ENCODE peak calls at places on chromosomes 6 and 20, in six cellular contexts. One of them, this sample, is unnamed.

GRCh38 chr6:149474108-149474935 is 10.5 kb downstream of the ZC3H12D start:
- DNase-seq in uterus: no peak
- DNase-seq in RWPE1: no peak
- DNase-seq in breast epithelium: no peak
- DNase-seq in nephron progenitor cell: no peak
- DNase-seq in activated B cell treated with CpG ODN at 0.5 μM for 24 hours: no peak
- DNase-seq in this sample: no peak

GRCh38 chr20:45649312-45649863 is 18.3 kb upstream of the WFDC9 start:
- DNase-seq in uterus: no peak
- DNase-seq in RWPE1: no peak
- DNase-seq in breast epithelium: no peak
- DNase-seq in nephron progenitor cell: no peak
- DNase-seq in activated B cell treated with CpG ODN at 0.5 μM for 24 hours: no peak
- DNase-seq in this sample: no peak

GRCh38 chr6:45445749-45446454 is 68.2 kb upstream of the SUPT3H start:
- DNase-seq in uterus: peak
- DNase-seq in RWPE1: peak
- DNase-seq in breast epithelium: peak
- DNase-seq in nephron progenitor cell: no peak
- DNase-seq in activated B cell treated with CpG ODN at 0.5 μM for 24 hours: no peak
- DNase-seq in this sample: peak

GRCh38 chr6:148693882-148694484 is 52.8 kb upstream of the UST start:
- DNase-seq in uterus: no peak
- DNase-seq in RWPE1: no peak
- DNase-seq in breast epithelium: no peak
- DNase-seq in nephron progenitor cell: no peak
- DNase-seq in activated B cell treated with CpG ODN at 0.5 μM for 24 hours: peak
- DNase-seq in this sample: no peak

GRCh38 chr6:147935656-147936055 is 407.0 kb upstream of the SASH1 start:
- DNase-seq in uterus: no peak
- DNase-seq in RWPE1: no peak
- DNase-seq in breast epithelium: no peak
- DNase-seq in nephron progenitor cell: no peak
- DNase-seq in activated B cell treated with CpG ODN at 0.5 μM for 24 hours: no peak
- DNase-seq in this sample: no peak

GRCh38 chr6:3607171-3607570 is 144.3 kb downstream of the PXDC1 start:
- DNase-seq in uterus: no peak
- DNase-seq in RWPE1: no peak
- DNase-seq in breast epithelium: no peak
- DNase-seq in nephron progenitor cell: no peak
- DNase-seq in activated B cell treated with CpG ODN at 0.5 μM for 24 hours: no peak
- DNase-seq in this sample: peak

GRCh38 chr6:134240664-134241431 is 77.1 kb downstream of the SGK1 start:
- DNase-seq in uterus: no peak
- DNase-seq in RWPE1: peak
- DNase-seq in breast epithelium: peak
- DNase-seq in nephron progenitor cell: no peak
- DNase-seq in activated B cell treated with CpG ODN at 0.5 μM for 24 hours: peak
- DNase-seq in this sample: no peak

GRCh38 chr6:51265426-51265825 is 446.8 kb downstream of the TFAP2B start:
- DNase-seq in uterus: no peak
- DNase-seq in RWPE1: no peak
- DNase-seq in breast epithelium: no peak
- DNase-seq in nephron progenitor cell: no peak
- DNase-seq in activated B cell treated with CpG ODN at 0.5 μM for 24 hours: no peak
- DNase-seq in this sample: no peak

GRCh38 chr6:118712955-118713354 is 61.6 kb upstream of the CEP85L start:
- DNase-seq in uterus: no peak
- DNase-seq in RWPE1: no peak
- DNase-seq in breast epithelium: no peak
- DNase-seq in nephron progenitor cell: no peak
- DNase-seq in activated B cell treated with CpG ODN at 0.5 μM for 24 hours: no peak
- DNase-seq in this sample: no peak

GRCh38 chr6:83216806-83217205 is 23.6 kb downstream of the RWDD2A start:
- DNase-seq in uterus: no peak
- DNase-seq in RWPE1: no peak
- DNase-seq in breast epithelium: no peak
- DNase-seq in nephron progenitor cell: no peak
- DNase-seq in activated B cell treated with CpG ODN at 0.5 μM for 24 hours: no peak
- DNase-seq in this sample: no peak

GRCh38 chr20:62701161-62702007 is 7.3 kb upstream of the NTSR1 start:
- DNase-seq in uterus: no peak
- DNase-seq in RWPE1: no peak
- DNase-seq in breast epithelium: no peak
- DNase-seq in nephron progenitor cell: no peak
- DNase-seq in activated B cell treated with CpG ODN at 0.5 μM for 24 hours: no peak
- DNase-seq in this sample: no peak

GRCh38 chr6:136486357-136486756 is 63.9 kb downstream of the MAP7 start:
- DNase-seq in uterus: no peak
- DNase-seq in RWPE1: no peak
- DNase-seq in breast epithelium: no peak
- DNase-seq in nephron progenitor cell: no peak
- DNase-seq in activated B cell treated with CpG ODN at 0.5 μM for 24 hours: no peak
- DNase-seq in this sample: no peak

GRCh38 chr6:137892271-137892708 is 25.2 kb downstream of the TNFAIP3 start:
- DNase-seq in uterus: no peak
- DNase-seq in RWPE1: peak
- DNase-seq in breast epithelium: no peak
- DNase-seq in nephron progenitor cell: no peak
- DNase-seq in activated B cell treated with CpG ODN at 0.5 μM for 24 hours: no peak
- DNase-seq in this sample: no peak

GRCh38 chr20:1266167-1266973 is at the start of gene SNPH:
- DNase-seq in uterus: peak
- DNase-seq in RWPE1: peak
- DNase-seq in breast epithelium: peak
- DNase-seq in nephron progenitor cell: peak
- DNase-seq in activated B cell treated with CpG ODN at 0.5 μM for 24 hours: peak
- DNase-seq in this sample: peak

GRCh38 chr6:105872244-105872643 is 213.9 kb upstream of the PRDM1 start:
- DNase-seq in uterus: no peak
- DNase-seq in RWPE1: no peak
- DNase-seq in breast epithelium: no peak
- DNase-seq in nephron progenitor cell: no peak
- DNase-seq in activated B cell treated with CpG ODN at 0.5 μM for 24 hours: no peak
- DNase-seq in this sample: no peak

GRCh38 chr6:160962835-160963623 is 28.5 kb upstream of the MAP3K4 start:
- DNase-seq in uterus: no peak
- DNase-seq in RWPE1: no peak
- DNase-seq in breast epithelium: no peak
- DNase-seq in nephron progenitor cell: no peak
- DNase-seq in activated B cell treated with CpG ODN at 0.5 μM for 24 hours: no peak
- DNase-seq in this sample: no peak

GRCh38 chr6:56440551-56440981 is 193.2 kb upstream of the COL21A1 start:
- DNase-seq in uterus: no peak
- DNase-seq in RWPE1: peak
- DNase-seq in breast epithelium: no peak
- DNase-seq in nephron progenitor cell: no peak
- DNase-seq in activated B cell treated with CpG ODN at 0.5 μM for 24 hours: no peak
- DNase-seq in this sample: no peak

GRCh38 chr6:53326372-53327016 is 22.3 kb downstream of the ELOVL5 start:
- DNase-seq in uterus: peak
- DNase-seq in RWPE1: peak
- DNase-seq in breast epithelium: peak
- DNase-seq in nephron progenitor cell: no peak
- DNase-seq in activated B cell treated with CpG ODN at 0.5 μM for 24 hours: no peak
- DNase-seq in this sample: no peak

GRCh38 chr6:7148100-7148822 is 40.5 kb downstream of the RREB1 start:
- DNase-seq in uterus: no peak
- DNase-seq in RWPE1: peak
- DNase-seq in breast epithelium: peak
- DNase-seq in nephron progenitor cell: no peak
- DNase-seq in activated B cell treated with CpG ODN at 0.5 μM for 24 hours: no peak
- DNase-seq in this sample: no peak

GRCh38 chr20:24657211-24657610 is 187.8 kb downstream of the SYNDIG1 start:
- DNase-seq in uterus: no peak
- DNase-seq in RWPE1: no peak
- DNase-seq in breast epithelium: no peak
- DNase-seq in nephron progenitor cell: peak
- DNase-seq in activated B cell treated with CpG ODN at 0.5 μM for 24 hours: no peak
- DNase-seq in this sample: no peak

GRCh38 chr6:154606457-154606856 is 96.0 kb upstream of the CNKSR3 start:
- DNase-seq in uterus: no peak
- DNase-seq in RWPE1: no peak
- DNase-seq in breast epithelium: no peak
- DNase-seq in nephron progenitor cell: no peak
- DNase-seq in activated B cell treated with CpG ODN at 0.5 μM for 24 hours: peak
- DNase-seq in this sample: no peak

GRCh38 chr6:170224694-170225660 is 65.9 kb downstream of the DLL1 start:
- DNase-seq in uterus: peak
- DNase-seq in RWPE1: peak
- DNase-seq in breast epithelium: peak
- DNase-seq in nephron progenitor cell: no peak
- DNase-seq in activated B cell treated with CpG ODN at 0.5 μM for 24 hours: no peak
- DNase-seq in this sample: no peak

GRCh38 chr6:44034931-44035345 is 92.3 kb downstream of the MRPL14 start:
- DNase-seq in uterus: no peak
- DNase-seq in RWPE1: no peak
- DNase-seq in breast epithelium: no peak
- DNase-seq in nephron progenitor cell: no peak
- DNase-seq in activated B cell treated with CpG ODN at 0.5 μM for 24 hours: no peak
- DNase-seq in this sample: no peak

GRCh38 chr6:53906103-53906502 is 111.3 kb downstream of the LRRC1 start:
- DNase-seq in uterus: no peak
- DNase-seq in RWPE1: no peak
- DNase-seq in breast epithelium: no peak
- DNase-seq in nephron progenitor cell: no peak
- DNase-seq in activated B cell treated with CpG ODN at 0.5 μM for 24 hours: no peak
- DNase-seq in this sample: no peak

GRCh38 chr20:7770578-7770977 is 169.7 kb downstream of the HAO1 start:
- DNase-seq in uterus: no peak
- DNase-seq in RWPE1: no peak
- DNase-seq in breast epithelium: no peak
- DNase-seq in nephron progenitor cell: no peak
- DNase-seq in activated B cell treated with CpG ODN at 0.5 μM for 24 hours: no peak
- DNase-seq in this sample: no peak

GRCh38 chr6:3749390-3749978 is 2.0 kb downstream of the PXDC1 start:
- DNase-seq in uterus: no peak
- DNase-seq in RWPE1: peak
- DNase-seq in breast epithelium: peak
- DNase-seq in nephron progenitor cell: no peak
- DNase-seq in activated B cell treated with CpG ODN at 0.5 μM for 24 hours: no peak
- DNase-seq in this sample: no peak

GRCh38 chr6:68777956-68778355 is 142.9 kb downstream of the ADGRB3 start:
- DNase-seq in uterus: no peak
- DNase-seq in RWPE1: peak
- DNase-seq in breast epithelium: no peak
- DNase-seq in nephron progenitor cell: no peak
- DNase-seq in activated B cell treated with CpG ODN at 0.5 μM for 24 hours: no peak
- DNase-seq in this sample: no peak

GRCh38 chr6:144216668-144217218 is 66.4 kb downstream of the STX11 start:
- DNase-seq in uterus: no peak
- DNase-seq in RWPE1: no peak
- DNase-seq in breast epithelium: no peak
- DNase-seq in nephron progenitor cell: no peak
- DNase-seq in activated B cell treated with CpG ODN at 0.5 μM for 24 hours: no peak
- DNase-seq in this sample: no peak

GRCh38 chr6:81145506-81145905 is 607.0 kb downstream of the TENT5A start:
- DNase-seq in uterus: no peak
- DNase-seq in RWPE1: no peak
- DNase-seq in breast epithelium: no peak
- DNase-seq in nephron progenitor cell: no peak
- DNase-seq in activated B cell treated with CpG ODN at 0.5 μM for 24 hours: no peak
- DNase-seq in this sample: no peak

GRCh38 chr20:35823937-35824336 is 52.1 kb downstream of the PHF20 start:
- DNase-seq in uterus: no peak
- DNase-seq in RWPE1: no peak
- DNase-seq in breast epithelium: no peak
- DNase-seq in nephron progenitor cell: no peak
- DNase-seq in activated B cell treated with CpG ODN at 0.5 μM for 24 hours: no peak
- DNase-seq in this sample: no peak

GRCh38 chr6:75436869-75437268 is 56.7 kb downstream of the FILIP1 start:
- DNase-seq in uterus: peak
- DNase-seq in RWPE1: no peak
- DNase-seq in breast epithelium: no peak
- DNase-seq in nephron progenitor cell: no peak
- DNase-seq in activated B cell treated with CpG ODN at 0.5 μM for 24 hours: no peak
- DNase-seq in this sample: no peak

GRCh38 chr6:127547909-127548649 is 28.9 kb upstream of the C6orf58 start:
- DNase-seq in uterus: no peak
- DNase-seq in RWPE1: no peak
- DNase-seq in breast epithelium: no peak
- DNase-seq in nephron progenitor cell: no peak
- DNase-seq in activated B cell treated with CpG ODN at 0.5 μM for 24 hours: no peak
- DNase-seq in this sample: no peak
- TF ChIP-seq CTCF in uterus: no peak
- TF ChIP-seq CTCF in RWPE1: peak
- TF ChIP-seq CTCF in breast epithelium: no peak
- TF ChIP-seq CTCF in nephron progenitor cell: no peak
- TF ChIP-seq CTCF in activated B cell treated with CpG ODN at 0.5 μM for 24 hours: no peak
- TF ChIP-seq CTCF in this sample: peak

GRCh38 chr20:52081066-52081465 is 110.5 kb downstream of the ZFP64 start:
- DNase-seq in uterus: no peak
- DNase-seq in RWPE1: no peak
- DNase-seq in breast epithelium: no peak
- DNase-seq in nephron progenitor cell: no peak
- DNase-seq in activated B cell treated with CpG ODN at 0.5 μM for 24 hours: no peak
- DNase-seq in this sample: no peak

GRCh38 chr20:52082612-52083011 is 109.0 kb downstream of the ZFP64 start:
- DNase-seq in uterus: no peak
- DNase-seq in RWPE1: no peak
- DNase-seq in breast epithelium: no peak
- DNase-seq in nephron progenitor cell: no peak
- DNase-seq in activated B cell treated with CpG ODN at 0.5 μM for 24 hours: no peak
- DNase-seq in this sample: no peak

GRCh38 chr20:52081791-52082190 is 109.8 kb downstream of the ZFP64 start:
- DNase-seq in uterus: no peak
- DNase-seq in RWPE1: no peak
- DNase-seq in breast epithelium: no peak
- DNase-seq in nephron progenitor cell: no peak
- DNase-seq in activated B cell treated with CpG ODN at 0.5 μM for 24 hours: no peak
- DNase-seq in this sample: no peak

GRCh38 chr20:52084727-52085126 is 106.9 kb downstream of the ZFP64 start:
- DNase-seq in uterus: no peak
- DNase-seq in RWPE1: no peak
- DNase-seq in breast epithelium: no peak
- DNase-seq in nephron progenitor cell: no peak
- DNase-seq in activated B cell treated with CpG ODN at 0.5 μM for 24 hours: no peak
- DNase-seq in this sample: no peak

GRCh38 chr20:52083627-52084232 is 107.8 kb downstream of the ZFP64 start:
- DNase-seq in uterus: peak
- DNase-seq in RWPE1: peak
- DNase-seq in breast epithelium: peak
- DNase-seq in nephron progenitor cell: peak
- DNase-seq in activated B cell treated with CpG ODN at 0.5 μM for 24 hours: no peak
- DNase-seq in this sample: no peak
- TF ChIP-seq CTCF in uterus: peak
- TF ChIP-seq CTCF in RWPE1: peak
- TF ChIP-seq CTCF in breast epithelium: peak
- TF ChIP-seq CTCF in nephron progenitor cell: peak
- TF ChIP-seq CTCF in activated B cell treated with CpG ODN at 0.5 μM for 24 hours: no peak
- TF ChIP-seq CTCF in this sample: peak

GRCh38 chr6:98942263-98942803 is 5.4 kb downstream of the FBXL4 start:
- DNase-seq in uterus: no peak
- DNase-seq in RWPE1: no peak
- DNase-seq in breast epithelium: no peak
- DNase-seq in nephron progenitor cell: no peak
- DNase-seq in activated B cell treated with CpG ODN at 0.5 μM for 24 hours: no peak
- DNase-seq in this sample: no peak
- TF ChIP-seq CTCF in uterus: no peak
- TF ChIP-seq CTCF in RWPE1: no peak
- TF ChIP-seq CTCF in breast epithelium: no peak
- TF ChIP-seq CTCF in nephron progenitor cell: no peak
- TF ChIP-seq CTCF in activated B cell treated with CpG ODN at 0.5 μM for 24 hours: no peak
- TF ChIP-seq CTCF in this sample: no peak

GRCh38 chr20:64053841-64054661 is 4.6 kb upstream of the SOX18 start:
- DNase-seq in uterus: no peak
- DNase-seq in RWPE1: no peak
- DNase-seq in breast epithelium: no peak
- DNase-seq in nephron progenitor cell: peak
- DNase-seq in activated B cell treated with CpG ODN at 0.5 μM for 24 hours: no peak
- DNase-seq in this sample: no peak
- TF ChIP-seq CTCF in uterus: no peak
- TF ChIP-seq CTCF in RWPE1: no peak
- TF ChIP-seq CTCF in breast epithelium: no peak
- TF ChIP-seq CTCF in nephron progenitor cell: no peak
- TF ChIP-seq CTCF in activated B cell treated with CpG ODN at 0.5 μM for 24 hours: no peak
- TF ChIP-seq CTCF in this sample: no peak